ENCODE peak calls at places on chromosomes 11 and 22, in seven cellular contexts. One of them, this sample, is unnamed.

GRCh38 chr11:42996742-42997307 is 315.0 kb upstream of the API5 start:
- DNase-seq in T-helper 2 cell: no peak
- DNase-seq in astrocyte of the hippocampus: no peak
- DNase-seq in stimulated activated CD8-positive, alpha-beta memory T cell treated with anti-CD3 and anti-CD28 coated beads, Interleukin-4, amount 100 ng/mL, for 24 hours: no peak
- DNase-seq in A549: no peak
- DNase-seq in NCI-H1092: peak; percentile 63
- DNase-seq in sigmoid colon: no peak
- DNase-seq in this sample: no peak

GRCh38 chr11:111937859-111938258 is 716 bp downstream of the DIXDC1 start:
- DNase-seq in T-helper 2 cell: no peak
- DNase-seq in astrocyte of the hippocampus: peak; percentile 44
- DNase-seq in stimulated activated CD8-positive, alpha-beta memory T cell treated with anti-CD3 and anti-CD28 coated beads, Interleukin-4, amount 100 ng/mL, for 24 hours: no peak
- DNase-seq in A549: no peak
- DNase-seq in NCI-H1092: no peak
- DNase-seq in sigmoid colon: no peak
- DNase-seq in this sample: no peak

GRCh38 chr22:45318558-45319318 is 9.0 kb downstream of the FAM118A start:
- DNase-seq in T-helper 2 cell: peak; percentile 81
- DNase-seq in astrocyte of the hippocampus: peak; percentile 71
- DNase-seq in stimulated activated CD8-positive, alpha-beta memory T cell treated with anti-CD3 and anti-CD28 coated beads, Interleukin-4, amount 100 ng/mL, for 24 hours: peak; percentile 29
- DNase-seq in A549: no peak
- DNase-seq in NCI-H1092: no peak
- DNase-seq in sigmoid colon: no peak
- DNase-seq in this sample: no peak

GRCh38 chr22:17820879-17821439 is 46.7 kb upstream of the BID start:
- DNase-seq in T-helper 2 cell: no peak
- DNase-seq in astrocyte of the hippocampus: no peak
- DNase-seq in stimulated activated CD8-positive, alpha-beta memory T cell treated with anti-CD3 and anti-CD28 coated beads, Interleukin-4, amount 100 ng/mL, for 24 hours: no peak
- DNase-seq in A549: no peak
- DNase-seq in NCI-H1092: no peak
- DNase-seq in sigmoid colon: no peak
- DNase-seq in this sample: no peak

GRCh38 chr11:12201016-12201985 is 90.9 kb downstream of the MICAL2 start:
- DNase-seq in T-helper 2 cell: no peak
- DNase-seq in astrocyte of the hippocampus: peak; percentile 95
- DNase-seq in stimulated activated CD8-positive, alpha-beta memory T cell treated with anti-CD3 and anti-CD28 coated beads, Interleukin-4, amount 100 ng/mL, for 24 hours: no peak
- DNase-seq in A549: no peak
- DNase-seq in NCI-H1092: no peak
- DNase-seq in sigmoid colon: no peak
- DNase-seq in this sample: no peak

GRCh38 chr11:85114786-85115185 is 512.4 kb downstream of the DLG2 start:
- DNase-seq in T-helper 2 cell: no peak
- DNase-seq in astrocyte of the hippocampus: no peak
- DNase-seq in stimulated activated CD8-positive, alpha-beta memory T cell treated with anti-CD3 and anti-CD28 coated beads, Interleukin-4, amount 100 ng/mL, for 24 hours: no peak
- DNase-seq in A549: no peak
- DNase-seq in NCI-H1092: no peak
- DNase-seq in sigmoid colon: no peak
- DNase-seq in this sample: no peak

GRCh38 chr22:45265546-45265945 is 19.2 kb upstream of the UPK3A start:
- DNase-seq in T-helper 2 cell: no peak
- DNase-seq in astrocyte of the hippocampus: no peak
- DNase-seq in stimulated activated CD8-positive, alpha-beta memory T cell treated with anti-CD3 and anti-CD28 coated beads, Interleukin-4, amount 100 ng/mL, for 24 hours: no peak
- DNase-seq in A549: no peak
- DNase-seq in NCI-H1092: no peak
- DNase-seq in sigmoid colon: no peak
- DNase-seq in this sample: no peak

GRCh38 chr11:121591405-121592033 is 138.8 kb upstream of the SORL1-AS1 start:
- DNase-seq in T-helper 2 cell: peak; percentile 55
- DNase-seq in astrocyte of the hippocampus: peak; percentile 90
- DNase-seq in stimulated activated CD8-positive, alpha-beta memory T cell treated with anti-CD3 and anti-CD28 coated beads, Interleukin-4, amount 100 ng/mL, for 24 hours: peak; percentile 35
- DNase-seq in A549: peak; percentile 50
- DNase-seq in NCI-H1092: peak; percentile 77
- DNase-seq in sigmoid colon: peak; percentile 74
- DNase-seq in this sample: no peak

GRCh38 chr11:123682976-123683375 is 28.6 kb upstream of the SCN3B start:
- DNase-seq in T-helper 2 cell: no peak
- DNase-seq in astrocyte of the hippocampus: no peak
- DNase-seq in stimulated activated CD8-positive, alpha-beta memory T cell treated with anti-CD3 and anti-CD28 coated beads, Interleukin-4, amount 100 ng/mL, for 24 hours: no peak
- DNase-seq in A549: no peak
- DNase-seq in NCI-H1092: peak; percentile 6
- DNase-seq in sigmoid colon: no peak
- DNase-seq in this sample: no peak

GRCh38 chr11:1557168-1557884 is 14.7 kb downstream of the DUSP8 start:
- DNase-seq in T-helper 2 cell: no peak
- DNase-seq in astrocyte of the hippocampus: no peak
- DNase-seq in stimulated activated CD8-positive, alpha-beta memory T cell treated with anti-CD3 and anti-CD28 coated beads, Interleukin-4, amount 100 ng/mL, for 24 hours: no peak
- DNase-seq in A549: no peak
- DNase-seq in NCI-H1092: no peak
- DNase-seq in sigmoid colon: no peak
- DNase-seq in this sample: no peak

GRCh38 chr11:58577441-58578135 is 1.3 kb upstream of the ZFP91 start:
- DNase-seq in T-helper 2 cell: peak; percentile 85
- DNase-seq in astrocyte of the hippocampus: peak; percentile 76
- DNase-seq in stimulated activated CD8-positive, alpha-beta memory T cell treated with anti-CD3 and anti-CD28 coated beads, Interleukin-4, amount 100 ng/mL, for 24 hours: peak; percentile 66
- DNase-seq in A549: no peak
- DNase-seq in NCI-H1092: peak; percentile 46
- DNase-seq in sigmoid colon: peak; percentile 87
- DNase-seq in this sample: peak; percentile 8

GRCh38 chr11:121452609-121453150 is at the start of gene SORL1-AS1:
- DNase-seq in T-helper 2 cell: peak; percentile 58
- DNase-seq in astrocyte of the hippocampus: no peak
- DNase-seq in stimulated activated CD8-positive, alpha-beta memory T cell treated with anti-CD3 and anti-CD28 coated beads, Interleukin-4, amount 100 ng/mL, for 24 hours: no peak
- DNase-seq in A549: peak; percentile 12
- DNase-seq in NCI-H1092: no peak
- DNase-seq in sigmoid colon: no peak
- DNase-seq in this sample: no peak